ENCODE peak calls at places on chromosomes 7 and 10, in six cellular contexts. F is K562, I is HepG2, P is SK-N-SH, Z is HCT116, U is H1. O is an unnamed sample.

GRCh38 chr10:60930237-60930636 is 13.7 kb downstream of the RHOBTB1 start:
- DNase-seq in F (no peak), I (no peak), P (no peak), Z (no peak), U (no peak), O (no peak)

GRCh38 chr10:69636626-69637550 is 6.8 kb downstream of the FAM241B start:
- DNase-seq in F (no peak), I (no peak), P (no peak), Z (peak), U (no peak), O (no peak)

GRCh38 chr7:36746347-36746746 is 22.1 kb upstream of the AOAH start:
- DNase-seq in F (no peak), I (no peak), P (no peak), Z (no peak), U (no peak), O (no peak)

GRCh38 chr7:67512481-67512880 is 515.8 kb downstream of the TYW1 start:
- DNase-seq in F (no peak), I (no peak), P (no peak), Z (no peak), U (no peak), O (no peak)

GRCh38 chr10:31083765-31084184 is 52.1 kb upstream of the ZNF438 start:
- DNase-seq in F (peak), I (peak), P (peak), Z (peak), U (peak), O (no peak)

GRCh38 chr10:95341716-95342130 is 50.9 kb upstream of the PDLIM1 start:
- DNase-seq in F (no peak), I (peak), P (no peak), Z (no peak), U (no peak), O (no peak)

GRCh38 chr10:15775513-15775912 is 55.8 kb upstream of the ITGA8 start:
- DNase-seq in F (no peak), I (no peak), P (no peak), Z (no peak), U (no peak), O (no peak)

GRCh38 chr10:34758447-34758996 is 56.6 kb downstream of the PARD3 start:
- DNase-seq in F (peak), I (peak), P (no peak), Z (peak), U (no peak), O (peak)

GRCh38 chr7:12385364-12385786 is 18.3 kb downstream of the VWDE start:
- DNase-seq in F (peak), I (no peak), P (no peak), Z (no peak), U (no peak), O (no peak)

GRCh38 chr10:22651276-22651980 is 63.0 kb downstream of the PIP4K2A start:
- DNase-seq in F (no peak), I (no peak), P (no peak), Z (no peak), U (no peak), O (no peak)

DNA sequence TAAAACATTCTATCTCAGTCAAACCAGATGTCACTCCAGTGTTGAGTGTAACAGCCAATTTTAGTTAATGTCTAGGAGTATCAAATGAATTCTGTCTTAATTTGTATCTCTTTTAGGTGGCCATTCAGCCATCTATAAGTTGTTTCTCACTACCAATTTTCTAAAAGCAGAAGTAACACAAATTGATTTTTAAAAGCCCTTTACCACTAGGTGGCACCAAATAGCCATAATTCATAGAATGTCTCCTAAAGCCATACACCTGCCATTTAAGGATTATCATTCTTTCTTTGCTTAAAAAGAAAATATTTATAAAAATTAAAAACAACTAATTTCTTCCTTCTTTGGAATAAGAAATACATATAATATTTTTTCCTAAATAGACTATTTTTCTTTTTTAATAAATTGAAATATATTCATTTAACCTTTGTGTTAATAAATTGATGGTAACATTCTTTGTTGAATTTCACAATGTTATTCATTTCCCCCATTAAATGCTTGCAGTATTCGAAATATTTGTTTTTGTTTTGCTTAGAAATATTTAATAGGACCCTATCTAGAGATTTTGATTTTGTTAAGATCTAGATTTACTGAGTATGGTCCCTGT is 107.8 kb upstream of the PPP1R3A start:
- DNase-seq in F (peak), I (peak), P (peak), Z (peak), U (no peak), O (peak)
- TF ChIP-seq SIN3A in F (no peak), I (no peak), P (no peak), Z (no peak), U (no peak), O (no peak)

GRCh38 chr7:87456247-87456646 is 19.2 kb downstream of the ABCB4 start:
- DNase-seq in F (no peak), I (no peak), P (no peak), Z (no peak), U (no peak), O (no peak)
- TF ChIP-seq SIN3A in F (no peak), I (no peak), P (no peak), Z (no peak), U (no peak), O (no peak)

DNA sequence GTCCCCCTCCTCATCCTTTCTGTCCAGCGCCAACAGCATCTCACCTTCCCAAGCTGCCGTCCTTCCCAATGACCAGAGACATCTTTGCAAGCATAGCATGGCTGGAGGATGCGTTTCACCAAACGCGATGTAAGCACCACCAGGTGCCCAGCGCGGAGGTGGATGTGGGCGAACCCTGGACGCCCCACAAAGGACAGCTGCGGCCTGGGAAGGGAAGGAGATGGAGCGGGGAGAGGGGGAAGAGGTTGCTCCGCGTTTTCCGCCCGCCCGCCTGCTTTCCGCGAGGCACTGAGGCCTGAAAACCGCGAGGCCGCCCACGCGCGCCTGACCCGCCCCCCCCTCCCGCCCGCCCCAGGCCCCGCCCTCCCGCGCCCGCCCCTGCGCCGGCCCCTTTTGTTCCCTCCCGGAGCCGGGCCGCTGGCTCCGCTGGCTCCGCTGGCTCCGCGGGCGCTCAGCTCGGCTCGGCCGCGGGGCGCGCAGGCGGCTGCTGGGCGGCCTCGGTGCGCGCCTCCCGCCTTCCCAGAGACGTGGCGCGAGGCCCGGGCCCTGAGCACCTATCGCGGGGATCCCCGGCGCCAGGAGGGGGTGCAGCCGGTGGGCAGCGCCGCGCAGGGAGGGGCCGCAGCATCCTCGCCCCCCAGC is at the start of gene CLIP2:
- DNase-seq in F (peak), I (peak), P (peak), Z (peak), U (peak), O (no peak)
- TF ChIP-seq SIN3A in F (no peak), I (peak), P (no peak), Z (no peak), U (no peak), O (peak)

GRCh38 chr10:129963076-129963830 is 821 bp downstream of the EBF3 start:
- DNase-seq in F (no peak), I (no peak), P (peak), Z (no peak), U (peak), O (no peak)

GRCh38 chr10:129964611-129965417 is 740 bp upstream of the EBF3 start:
- DNase-seq in F (no peak), I (no peak), P (no peak), Z (no peak), U (peak), O (no peak)

GRCh38 chr10:129962558-129963075 is 1.5 kb downstream of the EBF3 start:
- DNase-seq in F (no peak), I (no peak), P (no peak), Z (no peak), U (no peak), O (no peak)

GRCh38 chr10:129965418-129965793 is 1.3 kb upstream of the EBF3 start:
- DNase-seq in F (no peak), I (no peak), P (no peak), Z (no peak), U (no peak), O (no peak)

DNA sequence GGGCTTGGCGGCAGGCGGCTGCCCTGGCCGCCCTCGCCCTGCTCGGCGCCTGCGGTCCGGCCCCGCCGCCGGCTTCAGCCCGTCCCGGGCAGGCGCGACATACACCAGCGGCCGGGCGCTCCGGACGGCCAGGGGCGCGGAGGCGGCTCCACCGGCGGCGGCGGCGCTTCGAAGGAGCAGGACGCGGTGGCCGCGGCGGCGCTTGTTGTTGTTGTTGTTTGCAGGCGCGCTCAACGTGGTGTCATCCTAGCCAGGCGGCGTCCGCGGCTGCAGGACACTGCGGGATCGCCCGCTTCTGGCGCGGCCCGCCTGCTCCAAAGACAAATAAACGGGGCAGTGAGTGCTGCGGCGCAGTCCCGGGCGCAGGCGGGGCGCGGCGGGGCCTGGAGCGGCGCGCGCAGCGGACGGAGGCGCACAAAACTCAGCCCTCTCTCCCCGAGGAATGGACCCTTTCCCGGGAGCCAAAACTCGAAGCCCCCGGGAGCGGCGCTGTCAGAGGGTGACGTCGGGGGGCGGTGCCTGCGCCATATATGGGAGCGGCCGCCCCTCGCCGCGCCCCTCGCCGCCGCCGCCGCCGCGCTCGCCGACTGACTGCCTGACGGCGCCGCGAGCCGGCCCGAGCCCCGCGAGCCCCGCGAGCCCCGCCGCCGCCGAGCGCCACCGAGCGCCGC is at the start of gene EBF3:
- DNase-seq in F (peak), I (no peak), P (peak), Z (no peak), U (peak), O (no peak)
- TF ChIP-seq SIN3A in F (no peak), I (no peak), P (no peak), Z (no peak), U (no peak), O (no peak)

GRCh38 chr10:132961420-132961803 is 19.0 kb upstream of the CFAP46 start:
- DNase-seq in F (no peak), I (no peak), P (peak), Z (no peak), U (no peak), O (no peak)
- TF ChIP-seq SIN3A in F (no peak), I (no peak), P (no peak), Z (no peak), U (no peak), O (no peak)

GRCh38 chr7:158301221-158301620 is 286.4 kb downstream of the PTPRN2 start:
- DNase-seq in F (no peak), I (no peak), P (no peak), Z (no peak), U (peak), O (no peak)
- TF ChIP-seq SIN3A in F (no peak), I (no peak), P (no peak), Z (no peak), U (no peak), O (no peak)

GRCh38 chr7:44965937-44966730 is 12.7 kb downstream of the MYO1G start:
- DNase-seq in F (no peak), I (no peak), P (peak), Z (no peak), U (no peak), O (no peak)

GRCh38 chr7:44963526-44964290 is 15.1 kb downstream of the MYO1G start:
- DNase-seq in F (no peak), I (no peak), P (peak), Z (no peak), U (peak), O (no peak)

GRCh38 chr7:44964831-44965440 is 13.9 kb downstream of the MYO1G start:
- DNase-seq in F (no peak), I (no peak), P (peak), Z (no peak), U (peak), O (no peak)

GRCh38 chr7:44965441-44965903 is 13.3 kb downstream of the MYO1G start:
- DNase-seq in F (no peak), I (no peak), P (no peak), Z (no peak), U (peak), O (no peak)

DNA sequence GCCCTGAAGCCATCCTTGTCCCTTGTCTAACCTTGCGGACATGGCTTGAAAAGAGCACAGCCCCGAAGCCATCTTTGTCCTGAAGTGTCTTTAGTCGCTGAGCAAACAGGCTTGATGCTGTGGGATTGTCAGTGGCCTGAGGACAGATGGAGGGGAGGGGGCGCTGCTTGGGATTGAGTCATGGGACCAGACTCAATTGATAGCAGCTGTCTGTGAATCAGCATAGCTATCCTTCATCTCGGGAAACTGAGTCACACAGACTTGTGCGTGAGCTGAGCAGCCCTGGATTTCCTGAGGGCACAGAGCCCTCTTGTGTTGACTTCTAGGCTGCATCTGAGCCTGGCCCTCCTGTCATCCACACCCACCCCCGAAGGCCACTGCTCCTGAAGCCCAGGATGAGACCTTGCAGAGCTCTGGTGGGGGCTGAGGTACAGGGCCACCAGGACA is 14.4 kb downstream of the MYO1G start:
- DNase-seq in F (peak), I (no peak), P (peak), Z (no peak), U (peak), O (no peak)
- TF ChIP-seq SIN3A in F (no peak), I (no peak), P (no peak), Z (no peak), U (no peak), O (no peak)

DNA sequence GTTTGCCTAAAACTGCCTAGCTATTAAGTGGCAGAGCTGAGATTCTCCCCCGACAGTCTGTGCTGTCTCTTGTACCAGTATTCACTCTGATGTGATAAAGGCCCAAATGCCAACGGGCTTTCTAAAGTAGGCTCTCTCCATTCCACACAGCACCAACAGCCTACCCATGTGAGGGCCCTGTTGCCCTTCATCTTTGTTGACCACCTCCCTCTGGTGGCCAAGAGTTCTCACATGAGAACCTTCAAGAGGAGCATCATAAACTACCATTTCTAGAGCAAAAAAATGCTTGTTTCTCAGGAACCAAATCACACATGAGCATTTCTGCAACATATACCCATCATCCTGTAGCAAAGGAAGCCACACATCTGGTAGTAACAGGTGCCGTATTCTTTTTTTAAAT is 185.8 kb downstream of the GRM8 start:
- DNase-seq in F (no peak), I (peak), P (no peak), Z (no peak), U (no peak), O (no peak)
- TF ChIP-seq SIN3A in F (no peak), I (no peak), P (no peak), Z (no peak), U (no peak), O (no peak)

O was measured in Panc1.